ENCODE peak calls at places on chromosomes 1 and 21, in six cellular contexts. Q is NCI-H1105 treated with DMSO at 0.1 percent for 48 hours, T is anterior cingulate cortex, F is NCI-H2081, H is AML-193, D is SHP77. L is an unnamed sample.

GRCh38 chr1:67683736-67684525 is 1.1 kb upstream of the GADD45A start:
- DNase-seq in Q (no peak), T (no peak), F (peak), H (no peak), D (no peak), L (peak)

GRCh38 chr1:1630965-1631792 is 794 bp upstream of the MMP23B start:
- DNase-seq in Q (no peak), T (peak), F (no peak), H (no peak), D (no peak), L (peak)

GRCh38 chr1:207389728-207390464 is 64.2 kb upstream of the CR2 start:
- DNase-seq in Q (no peak), T (no peak), F (no peak), H (no peak), D (no peak), L (no peak)

GRCh38 chr1:93448292-93448982 is 519 bp downstream of the FNBP1L start:
- DNase-seq in Q (peak), T (peak), F (peak), H (no peak), D (peak), L (peak)

GRCh38 chr1:108877324-108877812 is 583 bp downstream of the GPSM2 start:
- DNase-seq in Q (peak), T (no peak), F (peak), H (no peak), D (peak), L (peak)

GRCh38 chr1:62903522-62903921 is 119.6 kb downstream of the ATG4C start:
- DNase-seq in Q (no peak), T (no peak), F (no peak), H (no peak), D (no peak), L (no peak)

GRCh38 chr1:205244383-205244782 is 16.6 kb downstream of the TMCC2 start:
- DNase-seq in Q (no peak), T (no peak), F (no peak), H (no peak), D (no peak), L (no peak)

GRCh38 chr1:203188686-203189232 is 2.3 kb upstream of the CHI3L1 start:
- DNase-seq in Q (no peak), T (no peak), F (no peak), H (no peak), D (no peak), L (no peak)

GRCh38 chr1:51517361-51518032 is 1.6 kb downstream of the EPS15 start:
- DNase-seq in Q (no peak), T (peak), F (no peak), H (peak), D (no peak), L (no peak)

GRCh38 chr1:243712890-243713425 is 137.1 kb downstream of the AKT3 start:
- DNase-seq in Q (peak), T (no peak), F (peak), H (peak), D (no peak), L (no peak)

GRCh38 chr21:36948686-36949085 is 17.8 kb downstream of the HLCS start:
- DNase-seq in Q (no peak), T (no peak), F (no peak), H (no peak), D (no peak), L (no peak)

GRCh38 chr1:2406451-2407041 is 5.8 kb downstream of the PEX10 start:
- DNase-seq in Q (no peak), T (no peak), F (no peak), H (no peak), D (peak), L (no peak)

GRCh38 chr1:74502432-74502831 is 10.0 kb downstream of the LRRC53 start:
- DNase-seq in Q (no peak), T (no peak), F (no peak), H (peak), D (no peak), L (no peak)

GRCh38 chr1:2279210-2279639 is 51.1 kb downstream of the SKI start:
- DNase-seq in Q (no peak), T (peak), F (no peak), H (no peak), D (no peak), L (no peak)

GRCh38 chr1:229268505-229268904 is 2.4 kb upstream of the RAB4A start:
- DNase-seq in Q (no peak), T (no peak), F (no peak), H (no peak), D (no peak), L (no peak)

GRCh38 chr1:66981679-66982078 is 56.9 kb downstream of the MIER1 start:
- DNase-seq in Q (no peak), T (peak), F (no peak), H (no peak), D (no peak), L (peak)

GRCh38 chr1:33039840-33040239 is 3.2 kb upstream of the AK2 start:
- DNase-seq in Q (no peak), T (no peak), F (no peak), H (peak), D (no peak), L (no peak)

GRCh38 chr1:178564086-178564782 is 51.3 kb downstream of the TEX35 start:
- DNase-seq in Q (no peak), T (no peak), F (no peak), H (no peak), D (no peak), L (no peak)

GRCh38 chr1:6105218-6105679 is 59.6 kb downstream of the KCNAB2 start:
- DNase-seq in Q (no peak), T (no peak), F (no peak), H (no peak), D (no peak), L (no peak)

GRCh38 chr1:244704107-244704506 is 51.2 kb downstream of the DESI2 start:
- DNase-seq in Q (no peak), T (no peak), F (no peak), H (no peak), D (no peak), L (no peak)

GRCh38 chr21:45555557-45556301 is 13.5 kb upstream of the SLC19A1 start:
- DNase-seq in Q (peak), T (peak), F (peak), H (peak), D (peak), L (peak)

GRCh38 chr21:38933731-38934130 is 128.0 kb downstream of the ETS2 start:
- DNase-seq in Q (no peak), T (no peak), F (no peak), H (no peak), D (no peak), L (no peak)

GRCh38 chr1:33097137-33097611 is 16.2 kb downstream of the AZIN2 start:
- DNase-seq in Q (no peak), T (no peak), F (no peak), H (no peak), D (no peak), L (no peak)

GRCh38 chr1:53504901-53505300 is 45.7 kb downstream of the DMRTB1 start:
- DNase-seq in Q (no peak), T (no peak), F (no peak), H (no peak), D (no peak), L (no peak)

GRCh38 chr1:172630868-172631267 is 28.0 kb upstream of the FASLG start:
- DNase-seq in Q (no peak), T (no peak), F (no peak), H (no peak), D (no peak), L (no peak)

L was measured in head of caudate nucleus.